ENCODE peak calls at places on chromosome 17, in seven cellular contexts. I, T, V, G, K, C and A are unnamed samples.

GRCh38 chr17:34527908-34528470 is 51.4 kb upstream of the TMEM132E start:
- DNase-seq in I (no peak), T (peak), V (no peak), G (peak), K (no peak), C (no peak), A (no peak)

GRCh38 chr17:81578038-81578441 is 25.9 kb upstream of the FAAP100 start:
- DNase-seq in I (no peak), T (no peak), V (no peak), G (peak), K (no peak), C (no peak), A (no peak)

GRCh38 chr17:67520282-67520906 is 143.3 kb downstream of the PITPNC1 start:
- DNase-seq in I (no peak), T (no peak), V (no peak), G (peak), K (no peak), C (no peak), A (no peak)

GRCh38 chr17:42422958-42423712 is at the start of gene CAVIN1:
- DNase-seq in I (peak), T (peak), V (peak), G (peak), K (peak), C (peak), A (no peak)

GRCh38 chr17:79930786-79931516 is 91.7 kb upstream of the CBX4 start:
- DNase-seq in I (no peak), T (no peak), V (no peak), G (no peak), K (no peak), C (no peak), A (no peak)

GRCh38 chr17:50190278-50191069 is 11.0 kb downstream of the COL1A1 start:
- DNase-seq in I (no peak), T (no peak), V (peak), G (no peak), K (no peak), C (no peak), A (no peak)

GRCh38 chr17:73308017-73308823 is 3.6 kb downstream of the CDC42EP4 start:
- DNase-seq in I (peak), T (no peak), V (peak), G (no peak), K (peak), C (no peak), A (no peak)

GRCh38 chr17:17403899-17404576 is 72.8 kb upstream of the MED9 start:
- DNase-seq in I (no peak), T (peak), V (peak), G (no peak), K (no peak), C (peak), A (no peak)

GRCh38 chr17:78599419-78599818 is 22.2 kb upstream of the DNAH17 start:
- DNase-seq in I (no peak), T (peak), V (no peak), G (no peak), K (no peak), C (no peak), A (peak)

GRCh38 chr17:77475012-77475976 is 334.5 kb downstream of the SEC14L1 start:
- DNase-seq in I (no peak), T (no peak), V (no peak), G (no peak), K (no peak), C (no peak), A (no peak)

GRCh38 chr17:5508855-5509254 is 22.5 kb downstream of the MIS12 start:
- DNase-seq in I (no peak), T (peak), V (no peak), G (peak), K (no peak), C (no peak), A (no peak)

GRCh38 chr17:78176548-78177025 is 8.2 kb downstream of the SYNGR2 start:
- DNase-seq in I (peak), T (peak), V (peak), G (peak), K (peak), C (peak), A (no peak)

GRCh38 chr17:58516644-58517377 is 2.4 kb upstream of the MTMR4 start:
- DNase-seq in I (no peak), T (peak), V (no peak), G (no peak), K (no peak), C (no peak), A (no peak)

GRCh38 chr17:31564883-31565297 is 173.4 kb downstream of the RAB11FIP4 start:
- DNase-seq in I (no peak), T (no peak), V (no peak), G (peak), K (no peak), C (no peak), A (peak)

GRCh38 chr17:38447502-38448095 is 19.3 kb downstream of the ARHGAP23 start:
- DNase-seq in I (no peak), T (no peak), V (no peak), G (no peak), K (no peak), C (no peak), A (no peak)

GRCh38 chr17:78250891-78251772 is 19.7 kb downstream of the TMEM235 start:
- DNase-seq in I (peak), T (peak), V (peak), G (peak), K (peak), C (peak), A (no peak)

GRCh38 chr17:81577278-81578000 is 25.3 kb upstream of the FAAP100 start:
- DNase-seq in I (no peak), T (no peak), V (no peak), G (peak), K (no peak), C (no peak), A (no peak)

GRCh38 chr17:45370949-45371413 is 54.2 kb upstream of the MAP3K14 start:
- DNase-seq in I (no peak), T (no peak), V (no peak), G (peak), K (no peak), C (no peak), A (no peak)

GRCh38 chr17:40072481-40073346 is 9.9 kb downstream of the THRA start:
- DNase-seq in I (no peak), T (peak), V (peak), G (peak), K (peak), C (no peak), A (no peak)

GRCh38 chr17:56674401-56674925 is 81.0 kb downstream of the NOG start:
- DNase-seq in I (no peak), T (no peak), V (no peak), G (no peak), K (no peak), C (no peak), A (no peak)

GRCh38 chr17:4073983-4074830 is 68.6 kb downstream of the ZZEF1 start:
- DNase-seq in I (peak), T (no peak), V (no peak), G (no peak), K (peak), C (peak), A (no peak)

GRCh38 chr17:15194859-15195277 is 70.3 kb downstream of the PMP22 start:
- DNase-seq in I (no peak), T (no peak), V (no peak), G (no peak), K (no peak), C (no peak), A (no peak)

GRCh38 chr17:4136373-4136772 is 6.5 kb downstream of the ZZEF1 start:
- DNase-seq in I (no peak), T (no peak), V (peak), G (no peak), K (peak), C (no peak), A (no peak)

GRCh38 chr17:32259596-32259995 is 6.0 kb upstream of the RHBDL3 start:
- DNase-seq in I (no peak), T (no peak), V (no peak), G (no peak), K (no peak), C (no peak), A (no peak)

GRCh38 chr17:79558573-79558900 is 52.3 kb downstream of the RBFOX3 start:
- DNase-seq in I (no peak), T (no peak), V (no peak), G (no peak), K (no peak), C (no peak), A (no peak)

GRCh38 chr17:39380144-39380543 is 21.3 kb downstream of the FBXL20 start:
- DNase-seq in I (no peak), T (no peak), V (no peak), G (no peak), K (no peak), C (no peak), A (no peak)

GRCh38 chr17:51270675-51271074 is 10.3 kb downstream of the UTP18 start:
- DNase-seq in I (no peak), T (no peak), V (no peak), G (no peak), K (no peak), C (no peak), A (no peak)

GRCh38 chr17:74080936-74081335 is 122.5 kb upstream of the RPL38 start:
- DNase-seq in I (no peak), T (peak), V (no peak), G (no peak), K (no peak), C (no peak), A (no peak)

GRCh38 chr17:56786989-56787482 is 46.7 kb downstream of the C17orf67 start:
- DNase-seq in I (peak), T (no peak), V (no peak), G (no peak), K (no peak), C (no peak), A (no peak)

GRCh38 chr17:45003877-45004276 is 35.8 kb upstream of the C1QL1 start:
- DNase-seq in I (no peak), T (peak), V (no peak), G (no peak), K (no peak), C (no peak), A (no peak)

GRCh38 chr17:13114601-13115024 is 96.8 kb upstream of the ELAC2 start:
- DNase-seq in I (no peak), T (peak), V (no peak), G (peak), K (peak), C (peak), A (no peak)

GRCh38 chr17:65395924-65396323 is 165.5 kb downstream of the AXIN2 start:
- DNase-seq in I (no peak), T (no peak), V (no peak), G (no peak), K (no peak), C (no peak), A (no peak)

GRCh38 chr17:2011421-2012371 is 13.4 kb downstream of the RTN4RL1 start:
- DNase-seq in I (peak), T (no peak), V (peak), G (peak), K (peak), C (no peak), A (peak)

GRCh38 chr17:78374631-78375274 is 3.7 kb upstream of the PGS1 start:
- DNase-seq in I (no peak), T (no peak), V (no peak), G (peak), K (no peak), C (no peak), A (no peak)